ENCODE peak calls at places on chromosomes 11 and 22, in ten cellular contexts. K is coronary artery, W is thoracic aorta, E is WTC11, P is sigmoid colon, N is mucosa of descending colon, D is heart right ventricle, I is type B pancreatic cell, J is cardiac fibroblast, Y is foreskin keratinocyte. F is an unnamed sample.
A peak's percentile ranks its signal among the peaks of the same experiment; 100 is the strongest.

GRCh38 chr11:15816270-15816871 is 540.0 kb downstream of the SOX6 start:
- DNase-seq in D (no peak), W (no peak), E (no peak), Y (no peak), N (peak; percentile 43), I (no peak), J (peak; percentile 83), K (no peak), P (no peak), F (peak; percentile 93)

GRCh38 chr11:108826136-108826535 is 161.3 kb downstream of the DDX10 start:
- DNase-seq in Y (no peak), K (no peak), E (no peak), J (no peak), W (no peak), N (no peak), I (no peak), P (no peak), D (no peak), F (no peak)

GRCh38 chr11:27613670-27613950 is 86.6 kb downstream of the BDNF start:
- DNase-seq in J (peak; percentile 19), Y (no peak), E (no peak), P (no peak), I (no peak), K (no peak), D (no peak), N (no peak), W (no peak), F (no peak)

GRCh38 chr22:30224161-30224857 is 22.2 kb downstream of the LIF start:
- DNase-seq in J (no peak), Y (no peak), W (no peak), D (no peak), I (no peak), E (no peak), P (no peak), K (no peak), N (no peak), F (peak; percentile 77)

GRCh38 chr22:49269928-49270327 is 557.7 kb downstream of the BRD1 start:
- DNase-seq in P (no peak), Y (no peak), W (no peak), K (peak; percentile 24), I (peak; percentile 49), D (no peak), N (no peak), J (no peak), E (peak; percentile 42), F (no peak)

GRCh38 chr22:41481925-41482318 is 13.0 kb downstream of the ACO2 start:
- DNase-seq in N (no peak), Y (no peak), I (no peak), D (no peak), J (no peak), W (no peak), E (peak; percentile 25), K (no peak), P (no peak), F (no peak)

GRCh38 chr11:14312736-14313438 is 46.1 kb downstream of the RRAS2 start:
- DNase-seq in N (no peak), J (no peak), E (no peak), W (no peak), I (no peak), K (no peak), P (no peak), Y (no peak), D (no peak), F (peak; percentile 60)

GRCh38 chr11:124278261-124278660 is 22.1 kb downstream of the OR8G5 start:
- DNase-seq in I (no peak), K (no peak), N (no peak), W (no peak), D (no peak), J (peak; percentile 15), Y (no peak), P (no peak), E (no peak), F (no peak)

GRCh38 chr22:19896665-19897355 is 42.1 kb upstream of the GNB1L start:
- DNase-seq in P (no peak), K (no peak), E (no peak), Y (no peak), D (no peak), I (no peak), N (no peak), J (no peak), W (no peak), F (no peak)

GRCh38 chr11:88590366-88590765 is 252.8 kb upstream of the CTSC start:
- DNase-seq in K (no peak), P (no peak), D (no peak), Y (no peak), E (no peak), I (no peak), N (no peak), W (no peak), J (no peak), F (no peak)

GRCh38 chr11:89491141-89491690 is at the start of gene NOX4:
- DNase-seq in N (no peak), D (peak; percentile 56), W (peak; percentile 12), K (peak; percentile 77), I (peak; percentile 80), J (peak; percentile 61), Y (no peak), P (peak; percentile 64), E (peak; percentile 75), F (no peak)

GRCh38 chr11:11849127-11849746 is 7.5 kb downstream of the USP47 start:
- DNase-seq in D (peak; percentile 22), W (no peak), J (peak; percentile 84), Y (no peak), I (no peak), E (peak; percentile 44), K (no peak), P (no peak), N (peak; percentile 75), F (peak; percentile 74)

GRCh38 chr22:35425971-35426800 is 26.2 kb downstream of the MCM5 start:
- DNase-seq in N (no peak), W (no peak), K (no peak), I (no peak), Y (no peak), D (no peak), E (peak; percentile 24), J (no peak), P (no peak), F (peak; percentile 51)

GRCh38 chr22:44091751-44092150 is 67.6 kb downstream of the PARVB start:
- DNase-seq in I (no peak), K (no peak), P (peak; percentile 57), J (no peak), W (no peak), E (no peak), N (no peak), D (no peak), Y (no peak), F (no peak)

GRCh38 chr22:41619979-41620645 is 731 bp downstream of the DESI1 start:
- DNase-seq in W (no peak), P (peak; percentile 78), K (no peak), J (no peak), D (peak; percentile 32), Y (no peak), N (peak; percentile 57), E (peak; percentile 54), I (peak; percentile 70), F (no peak)

GRCh38 chr22:33922268-33922667 is 2.0 kb upstream of the LARGE1 start:
- DNase-seq in E (peak; percentile 74), I (peak; percentile 77), K (no peak), J (peak; percentile 39), W (no peak), N (peak; percentile 32), P (peak; percentile 80), Y (no peak), D (no peak), F (no peak)

GRCh38 chr11:34161812-34162506 is 56.5 kb downstream of the NAT10 start:
- DNase-seq in J (no peak), P (no peak), D (no peak), I (no peak), E (no peak), W (no peak), K (no peak), N (no peak), Y (no peak), F (no peak)

GRCh38 chr11:57597461-57597892 is at the start of gene SERPING1:
- DNase-seq in Y (no peak), E (no peak), P (peak; percentile 91), J (peak; percentile 79), N (peak; percentile 43), W (peak; percentile 58), K (peak; percentile 86), D (peak; percentile 73), I (no peak), F (no peak)

GRCh38 chr22:44409691-44410316 is 88.2 kb downstream of the RTL6 start:
- DNase-seq in N (no peak), J (no peak), D (no peak), Y (no peak), W (no peak), I (no peak), P (peak; percentile 41), K (no peak), E (no peak), F (no peak)

GRCh38 chr11:67528376-67528775 is 5.1 kb upstream of the CABP2 start:
- DNase-seq in E (no peak), D (no peak), J (no peak), N (no peak), Y (no peak), K (no peak), W (no peak), P (no peak), I (no peak), F (no peak)
- TF ChIP-seq CTCF in E (no peak), D (no peak), J (no peak), N (no peak), Y (no peak), K (no peak), W (no peak), P (no peak), I (no peak), F (no peak)

GRCh38 chr11:5611627-5612026 is 13.2 kb upstream of the TRIM34 start:
- DNase-seq in E (no peak), W (no peak), N (no peak), K (no peak), Y (no peak), I (no peak), D (no peak), P (no peak), J (no peak), F (no peak)
- TF ChIP-seq CTCF in E (no peak), W (no peak), N (no peak), K (no peak), Y (peak; percentile 39), I (no peak), D (no peak), P (no peak), J (no peak), F (no peak)

GRCh38 chr11:56543157-56543556 is at the start of gene OR5M11:
- DNase-seq in J (no peak), P (no peak), E (no peak), W (no peak), K (no peak), I (no peak), Y (no peak), D (no peak), N (no peak), F (no peak)
- TF ChIP-seq CTCF in J (no peak), P (no peak), E (no peak), W (no peak), K (no peak), I (no peak), Y (no peak), D (no peak), N (no peak), F (no peak)

DNA sequence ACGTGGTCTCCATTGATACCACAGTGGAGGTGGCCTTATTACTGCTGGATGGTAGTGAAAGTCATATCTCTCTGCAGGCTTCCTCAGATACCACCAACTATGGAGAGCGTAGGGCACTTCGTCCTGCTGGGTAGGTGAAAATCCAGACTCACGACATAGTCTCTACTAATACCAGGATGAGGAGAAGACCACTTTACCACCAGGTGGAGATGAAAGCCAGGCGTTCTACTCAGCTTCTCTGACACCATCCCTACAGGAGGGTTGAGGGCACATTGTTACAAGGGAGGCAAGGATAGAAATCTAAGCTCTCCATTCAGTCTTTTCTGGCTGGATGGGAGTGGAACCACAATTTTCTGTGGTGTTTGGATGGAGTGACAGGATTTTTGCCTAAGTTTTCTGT is 13.2 kb upstream of the ANGPTL5 start:
- DNase-seq in N (no peak), Y (no peak), P (no peak), W (no peak), J (no peak), D (no peak), E (no peak), I (no peak), K (no peak), F (no peak)
- TF ChIP-seq CTCF in N (no peak), Y (no peak), P (no peak), W (no peak), J (no peak), D (no peak), E (no peak), I (no peak), K (no peak), F (no peak)